ENCODE peak calls at places on chromosomes 1 and 21, in five cellular contexts. One of them, this sample, is unnamed.

GRCh38 chr21:16455978-16456377 is 726.2 kb downstream of the USP25 start:
- DNase-seq in IMR-90: no peak
- DNase-seq in stimulated activated CD8-positive, alpha-beta memory T cell treated with anti-CD3 and anti-CD28 coated beads, Interleukin-12 subunit alpha, Interleukin-12 subunit beta, amount 100 ng/mL, for 4 hours: no peak
- DNase-seq in activated CD4-positive, alpha-beta T cell treated with anti-CD3 and anti-CD28 coated beads, Interleukin-2, amount 50 U/mL, for 1 hour: no peak
- DNase-seq in Ammon's horn: peak
- DNase-seq in this sample: no peak

GRCh38 chr21:39483917-39484316 is 32.1 kb downstream of the SH3BGR start:
- DNase-seq in IMR-90: peak
- DNase-seq in stimulated activated CD8-positive, alpha-beta memory T cell treated with anti-CD3 and anti-CD28 coated beads, Interleukin-12 subunit alpha, Interleukin-12 subunit beta, amount 100 ng/mL, for 4 hours: no peak
- DNase-seq in activated CD4-positive, alpha-beta T cell treated with anti-CD3 and anti-CD28 coated beads, Interleukin-2, amount 50 U/mL, for 1 hour: no peak
- DNase-seq in Ammon's horn: no peak
- DNase-seq in this sample: no peak

GRCh38 chr1:226373376-226373775 is 34.5 kb downstream of the PARP1 start:
- DNase-seq in IMR-90: no peak
- DNase-seq in stimulated activated CD8-positive, alpha-beta memory T cell treated with anti-CD3 and anti-CD28 coated beads, Interleukin-12 subunit alpha, Interleukin-12 subunit beta, amount 100 ng/mL, for 4 hours: no peak
- DNase-seq in activated CD4-positive, alpha-beta T cell treated with anti-CD3 and anti-CD28 coated beads, Interleukin-2, amount 50 U/mL, for 1 hour: no peak
- DNase-seq in Ammon's horn: no peak
- DNase-seq in this sample: no peak

GRCh38 chr1:172900359-172900997 is 150.3 kb downstream of the TNFSF18 start:
- DNase-seq in IMR-90: no peak
- DNase-seq in stimulated activated CD8-positive, alpha-beta memory T cell treated with anti-CD3 and anti-CD28 coated beads, Interleukin-12 subunit alpha, Interleukin-12 subunit beta, amount 100 ng/mL, for 4 hours: no peak
- DNase-seq in activated CD4-positive, alpha-beta T cell treated with anti-CD3 and anti-CD28 coated beads, Interleukin-2, amount 50 U/mL, for 1 hour: no peak
- DNase-seq in Ammon's horn: no peak
- DNase-seq in this sample: no peak

GRCh38 chr1:43067856-43068751 is 104.0 kb downstream of the EBNA1BP2 start:
- DNase-seq in IMR-90: no peak
- DNase-seq in stimulated activated CD8-positive, alpha-beta memory T cell treated with anti-CD3 and anti-CD28 coated beads, Interleukin-12 subunit alpha, Interleukin-12 subunit beta, amount 100 ng/mL, for 4 hours: no peak
- DNase-seq in activated CD4-positive, alpha-beta T cell treated with anti-CD3 and anti-CD28 coated beads, Interleukin-2, amount 50 U/mL, for 1 hour: no peak
- DNase-seq in Ammon's horn: peak
- DNase-seq in this sample: no peak

GRCh38 chr1:170755791-170756190 is 91.9 kb downstream of the PRRX1 start:
- DNase-seq in IMR-90: no peak
- DNase-seq in stimulated activated CD8-positive, alpha-beta memory T cell treated with anti-CD3 and anti-CD28 coated beads, Interleukin-12 subunit alpha, Interleukin-12 subunit beta, amount 100 ng/mL, for 4 hours: no peak
- DNase-seq in activated CD4-positive, alpha-beta T cell treated with anti-CD3 and anti-CD28 coated beads, Interleukin-2, amount 50 U/mL, for 1 hour: no peak
- DNase-seq in Ammon's horn: no peak
- DNase-seq in this sample: no peak

GRCh38 chr1:173749137-173749536 is 34.4 kb downstream of the KLHL20 start:
- DNase-seq in IMR-90: peak
- DNase-seq in stimulated activated CD8-positive, alpha-beta memory T cell treated with anti-CD3 and anti-CD28 coated beads, Interleukin-12 subunit alpha, Interleukin-12 subunit beta, amount 100 ng/mL, for 4 hours: no peak
- DNase-seq in activated CD4-positive, alpha-beta T cell treated with anti-CD3 and anti-CD28 coated beads, Interleukin-2, amount 50 U/mL, for 1 hour: no peak
- DNase-seq in Ammon's horn: no peak
- DNase-seq in this sample: no peak

GRCh38 chr1:3315991-3316943 is 138.2 kb upstream of the ARHGEF16 start:
- DNase-seq in IMR-90: no peak
- DNase-seq in stimulated activated CD8-positive, alpha-beta memory T cell treated with anti-CD3 and anti-CD28 coated beads, Interleukin-12 subunit alpha, Interleukin-12 subunit beta, amount 100 ng/mL, for 4 hours: no peak
- DNase-seq in activated CD4-positive, alpha-beta T cell treated with anti-CD3 and anti-CD28 coated beads, Interleukin-2, amount 50 U/mL, for 1 hour: no peak
- DNase-seq in Ammon's horn: no peak
- DNase-seq in this sample: peak

GRCh38 chr1:153386500-153386901 is 4.4 kb downstream of the S100A8 start:
- DNase-seq in IMR-90: no peak
- DNase-seq in stimulated activated CD8-positive, alpha-beta memory T cell treated with anti-CD3 and anti-CD28 coated beads, Interleukin-12 subunit alpha, Interleukin-12 subunit beta, amount 100 ng/mL, for 4 hours: no peak
- DNase-seq in activated CD4-positive, alpha-beta T cell treated with anti-CD3 and anti-CD28 coated beads, Interleukin-2, amount 50 U/mL, for 1 hour: no peak
- DNase-seq in Ammon's horn: peak
- DNase-seq in this sample: no peak

GRCh38 chr1:44260792-44261474 is 47.7 kb downstream of the DMAP1 start:
- DNase-seq in IMR-90: no peak
- DNase-seq in stimulated activated CD8-positive, alpha-beta memory T cell treated with anti-CD3 and anti-CD28 coated beads, Interleukin-12 subunit alpha, Interleukin-12 subunit beta, amount 100 ng/mL, for 4 hours: no peak
- DNase-seq in activated CD4-positive, alpha-beta T cell treated with anti-CD3 and anti-CD28 coated beads, Interleukin-2, amount 50 U/mL, for 1 hour: no peak
- DNase-seq in Ammon's horn: no peak
- DNase-seq in this sample: no peak

GRCh38 chr1:168135116-168135981 is 1.4 kb downstream of the GPR161 start:
- DNase-seq in IMR-90: no peak
- DNase-seq in stimulated activated CD8-positive, alpha-beta memory T cell treated with anti-CD3 and anti-CD28 coated beads, Interleukin-12 subunit alpha, Interleukin-12 subunit beta, amount 100 ng/mL, for 4 hours: no peak
- DNase-seq in activated CD4-positive, alpha-beta T cell treated with anti-CD3 and anti-CD28 coated beads, Interleukin-2, amount 50 U/mL, for 1 hour: no peak
- DNase-seq in Ammon's horn: no peak
- DNase-seq in this sample: no peak

GRCh38 chr1:26346274-26347033 is 7.5 kb downstream of the CRYBG2 start:
- DNase-seq in IMR-90: no peak
- DNase-seq in stimulated activated CD8-positive, alpha-beta memory T cell treated with anti-CD3 and anti-CD28 coated beads, Interleukin-12 subunit alpha, Interleukin-12 subunit beta, amount 100 ng/mL, for 4 hours: no peak
- DNase-seq in activated CD4-positive, alpha-beta T cell treated with anti-CD3 and anti-CD28 coated beads, Interleukin-2, amount 50 U/mL, for 1 hour: no peak
- DNase-seq in Ammon's horn: no peak
- DNase-seq in this sample: no peak

GRCh38 chr1:10399487-10399917 is 638 bp downstream of the PGD start:
- DNase-seq in IMR-90: peak
- DNase-seq in stimulated activated CD8-positive, alpha-beta memory T cell treated with anti-CD3 and anti-CD28 coated beads, Interleukin-12 subunit alpha, Interleukin-12 subunit beta, amount 100 ng/mL, for 4 hours: no peak
- DNase-seq in activated CD4-positive, alpha-beta T cell treated with anti-CD3 and anti-CD28 coated beads, Interleukin-2, amount 50 U/mL, for 1 hour: no peak
- DNase-seq in Ammon's horn: peak
- DNase-seq in this sample: no peak

GRCh38 chr1:108719253-108719652 is 6.5 kb downstream of the FNDC7 start:
- DNase-seq in IMR-90: peak
- DNase-seq in stimulated activated CD8-positive, alpha-beta memory T cell treated with anti-CD3 and anti-CD28 coated beads, Interleukin-12 subunit alpha, Interleukin-12 subunit beta, amount 100 ng/mL, for 4 hours: no peak
- DNase-seq in activated CD4-positive, alpha-beta T cell treated with anti-CD3 and anti-CD28 coated beads, Interleukin-2, amount 50 U/mL, for 1 hour: no peak
- DNase-seq in Ammon's horn: no peak
- DNase-seq in this sample: no peak

GRCh38 chr1:244760471-244760870 is 75.0 kb upstream of the COX20 start:
- DNase-seq in IMR-90: no peak
- DNase-seq in stimulated activated CD8-positive, alpha-beta memory T cell treated with anti-CD3 and anti-CD28 coated beads, Interleukin-12 subunit alpha, Interleukin-12 subunit beta, amount 100 ng/mL, for 4 hours: no peak
- DNase-seq in activated CD4-positive, alpha-beta T cell treated with anti-CD3 and anti-CD28 coated beads, Interleukin-2, amount 50 U/mL, for 1 hour: no peak
- DNase-seq in Ammon's horn: no peak
- DNase-seq in this sample: no peak

GRCh38 chr1:183195146-183195571 is 9.1 kb downstream of the LAMC2 start:
- DNase-seq in IMR-90: peak
- DNase-seq in stimulated activated CD8-positive, alpha-beta memory T cell treated with anti-CD3 and anti-CD28 coated beads, Interleukin-12 subunit alpha, Interleukin-12 subunit beta, amount 100 ng/mL, for 4 hours: no peak
- DNase-seq in activated CD4-positive, alpha-beta T cell treated with anti-CD3 and anti-CD28 coated beads, Interleukin-2, amount 50 U/mL, for 1 hour: no peak
- DNase-seq in Ammon's horn: no peak
- DNase-seq in this sample: no peak

This sample was measured in central memory CD8-positive, alpha-beta T cell.